ENCODE peak calls at places on chromosomes 7 and 10, in nine cellular contexts. N is C1 segment of cervical spinal cord; H is T-helper 2 cell; W is fibroblast of pulmonary artery; M is smooth muscle cell of the brain vasculature; F is H54; A is CD4-positive, alpha-beta T cell; Z is brain pericyte; G is stimulated activated CD4-positive, alpha-beta T cell treated with anti-CD3 and anti-CD28 coated beads, Interleukin-4, amount 100 ng/mL, for 24 hours. K is an unnamed sample.

GRCh38 chr7:130733866-130734524 is at the start of gene KLF14:
- DNase-seq in N (no peak), H (peak), W (no peak), M (no peak), F (peak), A (peak), Z (no peak), G (peak), K (peak)

GRCh38 chr7:45036317-45036716 is 36.3 kb downstream of the CCM2 start:
- DNase-seq in N (no peak), H (no peak), W (no peak), M (no peak), F (no peak), A (no peak), Z (no peak), G (no peak), K (no peak)

GRCh38 chr10:113108180-113108835 is 158.3 kb downstream of the TCF7L2 start:
- DNase-seq in N (no peak), H (no peak), W (no peak), M (no peak), F (no peak), A (no peak), Z (no peak), G (peak), K (no peak)

GRCh38 chr10:18582803-18583202 is 68.6 kb downstream of the NSUN6 start:
- DNase-seq in N (no peak), H (no peak), W (no peak), M (no peak), F (no peak), A (no peak), Z (no peak), G (no peak), K (no peak)

GRCh38 chr7:75617634-75618234 is 121.0 kb downstream of the HIP1 start:
- DNase-seq in N (no peak), H (peak), W (peak), M (no peak), F (no peak), A (no peak), Z (no peak), G (peak), K (peak)

GRCh38 chr7:47373871-47374451 is 207.9 kb downstream of the TNS3 start:
- DNase-seq in N (no peak), H (no peak), W (no peak), M (no peak), F (no peak), A (no peak), Z (no peak), G (no peak), K (no peak)

GRCh38 chr10:28937959-28938358 is 260.6 kb downstream of the BAMBI start:
- DNase-seq in N (no peak), H (no peak), W (no peak), M (no peak), F (no peak), A (no peak), Z (no peak), G (no peak), K (no peak)

GRCh38 chr10:115956225-115957009 is 316.6 kb downstream of the GFRA1 start:
- DNase-seq in N (no peak), H (no peak), W (no peak), M (no peak), F (no peak), A (no peak), Z (no peak), G (no peak), K (no peak)

GRCh38 chr7:40493609-40494041 is 358.8 kb downstream of the SUGCT start:
- DNase-seq in N (no peak), H (no peak), W (no peak), M (no peak), F (no peak), A (no peak), Z (no peak), G (no peak), K (no peak)